ENCODE peak calls at places on chromosomes 2 and 18, in nine cellular contexts. E is NCI-H446; D is immature natural killer cell; Y is hippocampal formation; Z is T-cell; O is stimulated activated CD4-positive, alpha-beta T cell treated with anti-CD3 and anti-CD28 coated beads, Interleukin-4, amount 100 ng/mL, for 48 hours; I is epithelial cell of esophagus; G is activated CD4-positive, alpha-beta T cell treated with anti-CD3 and anti-CD28 coated beads, Interleukin-2, amount 50 U/mL, for 1 hour; J is neural crest cell. K is an unnamed sample.
A peak's percentile ranks its signal among the peaks of the same experiment; 100 is the strongest.

GRCh38 chr2:144288428-144288827 is 231.5 kb downstream of the ZEB2 start:
- DNase-seq in J (no peak), D (no peak), O (no peak), Y (no peak), G (no peak), E (no peak), I (no peak), Z (no peak), K (no peak)

GRCh38 chr2:164671664-164672396 is 50.5 kb upstream of the GRB14 start:
- DNase-seq in Y (no peak), O (no peak), G (no peak), J (no peak), D (no peak), Z (no peak), E (no peak), I (no peak), K (no peak)

GRCh38 chr2:9466147-9466683 is 8.1 kb upstream of the IAH1 start:
- DNase-seq in O (no peak), G (no peak), E (no peak), I (no peak), D (no peak), Y (no peak), Z (no peak), J (no peak), K (no peak)

GRCh38 chr2:176187306-176188217 is 906 bp upstream of the HOXD1 start:
- DNase-seq in Y (no peak), G (no peak), O (no peak), E (no peak), Z (no peak), I (no peak), D (no peak), J (no peak), K (no peak)

GRCh38 chr2:173818285-173818684 is 146.9 kb downstream of the SP3 start:
- DNase-seq in J (no peak), D (no peak), O (no peak), E (no peak), Z (no peak), G (no peak), Y (no peak), I (no peak), K (no peak)

GRCh38 chr18:76414936-76415621 is 80.0 kb downstream of the ZNF516 start:
- DNase-seq in G (no peak), J (no peak), D (peak; percentile 63), O (no peak), Z (no peak), Y (no peak), I (no peak), E (no peak), K (no peak)

GRCh38 chr2:26627350-26628105 is 13.6 kb downstream of the CIB4 start:
- DNase-seq in Y (no peak), J (no peak), O (no peak), E (no peak), I (no peak), D (no peak), Z (no peak), G (no peak), K (no peak)

GRCh38 chr18:61199131-61199903 is 133.9 kb upstream of the CDH20 start:
- DNase-seq in E (no peak), Z (no peak), O (no peak), Y (no peak), D (no peak), I (no peak), J (no peak), G (no peak), K (no peak)

GRCh38 chr18:63339920-63340484 is 20.4 kb upstream of the BCL2 start:
- DNase-seq in E (peak; percentile 37), Z (peak; percentile 27), I (peak; percentile 36), J (peak; percentile 44), O (no peak), Y (peak; percentile 13), D (peak; percentile 45), G (peak; percentile 44), K (no peak)

GRCh38 chr2:132923787-132924186 is 253.8 kb upstream of the LYPD1 start:
- DNase-seq in Y (no peak), J (no peak), G (no peak), D (no peak), Z (no peak), E (no peak), I (no peak), O (no peak), K (no peak)

GRCh38 chr2:28282861-28283646 is 109.6 kb upstream of the FOSL2 start:
- DNase-seq in D (no peak), Y (no peak), G (no peak), I (no peak), J (no peak), O (no peak), Z (no peak), E (no peak), K (no peak)

GRCh38 chr18:13562494-13563029 is 163.8 kb downstream of the FAM210A start:
- DNase-seq in I (no peak), Y (no peak), O (peak; percentile 86), D (no peak), E (no peak), G (peak; percentile 29), Z (no peak), J (no peak), K (no peak)

GRCh38 chr2:232441147-232441651 is 14.8 kb upstream of the ALPI start:
- DNase-seq in J (no peak), O (no peak), I (no peak), Z (no peak), Y (no peak), D (no peak), E (no peak), G (no peak), K (no peak)

GRCh38 chr18:74742573-74742972 is 144.9 kb downstream of the ZNF407 start:
- DNase-seq in Z (no peak), E (no peak), O (no peak), Y (no peak), J (no peak), I (no peak), D (no peak), G (no peak), K (no peak)

GRCh38 chr2:39632871-39633270 is 32.8 kb upstream of the TMEM178A start:
- DNase-seq in E (no peak), D (no peak), Y (no peak), J (no peak), Z (no peak), I (peak; percentile 80), G (no peak), O (no peak), K (no peak)

GRCh38 chr2:124683536-124684407 is 658.7 kb downstream of the CNTNAP5 start:
- DNase-seq in J (no peak), O (no peak), I (no peak), D (no peak), Y (no peak), G (no peak), Z (no peak), E (no peak), K (no peak)

GRCh38 chr2:23653326-23653725 is 268.3 kb downstream of the KLHL29 start:
- DNase-seq in Y (no peak), O (no peak), I (peak; percentile 39), G (no peak), Z (no peak), D (no peak), E (no peak), J (no peak), K (no peak)

GRCh38 chr2:120690521-120690920 is 45.1 kb upstream of the GLI2 start:
- DNase-seq in D (no peak), E (no peak), Y (no peak), O (no peak), Z (no peak), G (no peak), I (no peak), J (no peak), K (no peak)

GRCh38 chr2:48259811-48260210 is 270.1 kb upstream of the STON1 start:
- DNase-seq in D (no peak), I (no peak), G (no peak), O (no peak), E (no peak), Z (no peak), J (no peak), Y (no peak), K (no peak)

GRCh38 chr2:128727914-128728313 is 409.2 kb upstream of the HS6ST1 start:
- DNase-seq in J (no peak), G (no peak), Z (no peak), Y (no peak), D (no peak), O (no peak), I (peak; percentile 73), E (no peak), K (no peak)

GRCh38 chr2:2763998-2764355 is 432.9 kb upstream of the MYT1L start:
- DNase-seq in E (peak; percentile 32), Y (no peak), G (no peak), D (no peak), Z (no peak), O (no peak), I (no peak), J (no peak), K (no peak)

GRCh38 chr2:65277791-65278449 is 50.3 kb downstream of the ACTR2 start:
- DNase-seq in O (no peak), J (no peak), Y (no peak), I (no peak), Z (no peak), E (no peak), G (no peak), D (no peak), K (no peak)

GRCh38 chr2:74041182-74041581 is 56.5 kb downstream of the TET3 start:
- DNase-seq in G (no peak), E (no peak), Z (no peak), I (no peak), O (no peak), Y (no peak), J (no peak), D (no peak), K (no peak)

GRCh38 chr18:35811896-35812295 is 160.6 kb upstream of the RMP24 start:
- DNase-seq in I (peak; percentile 84), O (no peak), Z (no peak), G (no peak), D (no peak), Y (no peak), E (no peak), J (no peak), K (no peak)

GRCh38 chr18:46412831-46413371 is 244.1 kb downstream of the LOXHD1 start:
- DNase-seq in E (peak; percentile 65), D (no peak), J (no peak), Y (no peak), O (no peak), G (no peak), I (no peak), Z (no peak), K (peak; percentile 67)

GRCh38 chr2:161414385-161415040 is 1.6 kb upstream of the TBR1 start:
- DNase-seq in I (peak; percentile 33), G (no peak), Z (no peak), Y (no peak), E (no peak), O (no peak), J (peak; percentile 55), D (no peak), K (no peak)

GRCh38 chr2:84846041-84846663 is 34.7 kb downstream of the TRABD2A start:
- DNase-seq in I (no peak), E (no peak), J (no peak), G (no peak), O (no peak), Y (no peak), Z (peak; percentile 36), D (peak; percentile 67), K (no peak)

K was measured in ureter.